ENCODE peak calls at places on chromosomes 16 and 17, in four cellular contexts. C is AG09319, R is endothelial cell, U is cardiac fibroblast. N is an unnamed sample.

GRCh38 chr16:3601614-3602319 is 9.6 kb downstream of the SLX4 start:
- DNase-seq in C (no peak), R (no peak), U (no peak), N (no peak)

GRCh38 chr17:55116440-55116914 is 147.9 kb downstream of the STXBP4 start:
- DNase-seq in C (no peak), R (no peak), U (peak), N (no peak)

GRCh38 chr16:3945751-3946603 is 65.5 kb upstream of the CREBBP start:
- DNase-seq in C (peak), R (no peak), U (peak), N (no peak)

GRCh38 chr17:8696951-8697745 is 47.5 kb downstream of the CCDC42 start:
- DNase-seq in C (no peak), R (no peak), U (peak), N (no peak)

GRCh38 chr17:55432358-55433028 is 10.9 kb upstream of the MMD start:
- DNase-seq in C (no peak), R (no peak), U (peak), N (no peak)

GRCh38 chr17:49029841-49030240 is 32.7 kb downstream of the IGF2BP1 start:
- DNase-seq in C (no peak), R (no peak), U (peak), N (no peak)

GRCh38 chr17:57579245-57579644 is 165.9 kb downstream of the CCDC182 start:
- DNase-seq in C (no peak), R (no peak), U (no peak), N (no peak)

GRCh38 chr17:70808596-70808995 is 639.3 kb downstream of the KCNJ2 start:
- DNase-seq in C (no peak), R (no peak), U (no peak), N (no peak)

GRCh38 chr17:39618252-39618913 is 8.4 kb upstream of the PPP1R1B start:
- DNase-seq in C (no peak), R (no peak), U (no peak), N (no peak)

GRCh38 chr16:65769776-65770438 is 596.6 kb upstream of the CDH5 start:
- DNase-seq in C (no peak), R (peak), U (peak), N (no peak)

GRCh38 chr16:24525970-24526559 is 13.3 kb upstream of the RBBP6 start:
- DNase-seq in C (peak), R (no peak), U (peak), N (no peak)

GRCh38 chr17:7367083-7367482 is 12.1 kb downstream of the TMEM95 start:
- DNase-seq in C (no peak), R (no peak), U (no peak), N (no peak)

GRCh38 chr17:49260011-49260921 is 29.7 kb upstream of the PHOSPHO1 start:
- DNase-seq in C (peak), R (peak), U (peak), N (peak)

GRCh38 chr16:15518412-15519351 is 84.3 kb downstream of the BMERB1 start:
- DNase-seq in C (peak), R (no peak), U (peak), N (no peak)

DNA sequence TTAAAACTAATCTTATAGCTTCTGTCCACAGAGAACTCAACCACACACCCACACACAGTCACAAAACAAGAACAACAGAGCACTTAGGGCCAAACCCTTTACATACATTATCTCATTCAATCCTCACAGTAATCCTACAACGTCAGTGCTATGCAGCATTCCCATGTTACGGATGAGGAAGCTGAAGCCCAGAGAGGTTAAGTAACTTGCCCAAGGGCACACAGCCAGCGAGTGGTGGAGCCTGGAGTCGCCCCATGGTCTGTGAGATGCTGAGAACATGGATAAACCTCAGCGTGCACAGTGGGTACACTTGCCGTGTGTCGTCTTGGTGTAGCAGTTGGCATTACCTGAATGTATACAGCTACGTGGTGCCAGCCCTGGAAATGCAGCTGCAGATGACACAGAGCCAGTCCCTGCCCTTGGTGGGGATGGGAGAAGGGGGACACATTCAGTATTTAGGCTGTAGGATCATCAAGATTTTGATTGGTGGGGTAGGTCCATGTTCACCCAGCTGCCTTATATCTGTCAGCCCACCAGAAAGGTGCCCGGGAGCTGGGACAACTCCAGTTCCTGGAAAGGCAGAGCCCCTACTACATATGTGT is 177.0 kb downstream of the IRF8 start:
- DNase-seq in C (no peak), R (no peak), U (no peak), N (no peak)
- TF ChIP-seq CTCF in C (no peak), R (no peak), U (no peak), N (no peak)

GRCh38 chr17:52482271-52482670 is 323.8 kb upstream of the CA10 start:
- DNase-seq in C (no peak), R (no peak), U (no peak), N (no peak)
- TF ChIP-seq CTCF in C (no peak), R (no peak), U (no peak), N (no peak)

DNA sequence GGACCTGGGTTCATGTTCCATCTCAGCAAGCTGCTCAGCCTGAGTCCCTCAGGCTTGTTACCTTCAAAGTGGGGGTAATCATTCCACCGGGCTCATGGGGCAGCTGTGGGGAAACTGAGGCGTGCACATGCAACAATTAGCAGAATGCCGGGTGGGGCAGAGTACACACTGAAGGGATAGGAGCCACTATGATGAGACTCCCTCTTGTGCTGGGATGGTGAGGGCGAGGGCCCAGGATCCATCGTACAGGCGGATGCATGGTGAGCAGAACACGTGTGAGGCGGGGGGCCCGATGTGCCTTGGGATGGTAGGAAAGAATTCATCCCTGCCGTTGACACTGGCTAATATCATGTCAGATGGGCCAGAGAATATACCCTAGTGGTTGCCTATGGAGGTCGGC is 25.5 kb upstream of the MAP3K14 start:
- DNase-seq in C (no peak), R (no peak), U (no peak), N (no peak)
- TF ChIP-seq CTCF in C (no peak), R (no peak), U (no peak), N (no peak)

GRCh38 chr16:81450783-81451491 is 6.3 kb downstream of the CMIP start:
- DNase-seq in C (no peak), R (no peak), U (no peak), N (no peak)
- TF ChIP-seq CTCF in C (no peak), R (no peak), U (no peak), N (no peak)

GRCh38 chr17:42772945-42773289 is 332 bp upstream of the VPS25 start:
- DNase-seq in C (no peak), R (no peak), U (no peak), N (no peak)

GRCh38 chr17:42778570-42778969 is 1.8 kb upstream of the WNK4 start:
- DNase-seq in C (no peak), R (no peak), U (no peak), N (no peak)

GRCh38 chr17:42774066-42774750 is 959 bp downstream of the VPS25 start:
- DNase-seq in C (no peak), R (no peak), U (no peak), N (no peak)

GRCh38 chr17:42773290-42774035 is at the start of gene VPS25:
- DNase-seq in C (peak), R (peak), U (peak), N (peak)

DNA sequence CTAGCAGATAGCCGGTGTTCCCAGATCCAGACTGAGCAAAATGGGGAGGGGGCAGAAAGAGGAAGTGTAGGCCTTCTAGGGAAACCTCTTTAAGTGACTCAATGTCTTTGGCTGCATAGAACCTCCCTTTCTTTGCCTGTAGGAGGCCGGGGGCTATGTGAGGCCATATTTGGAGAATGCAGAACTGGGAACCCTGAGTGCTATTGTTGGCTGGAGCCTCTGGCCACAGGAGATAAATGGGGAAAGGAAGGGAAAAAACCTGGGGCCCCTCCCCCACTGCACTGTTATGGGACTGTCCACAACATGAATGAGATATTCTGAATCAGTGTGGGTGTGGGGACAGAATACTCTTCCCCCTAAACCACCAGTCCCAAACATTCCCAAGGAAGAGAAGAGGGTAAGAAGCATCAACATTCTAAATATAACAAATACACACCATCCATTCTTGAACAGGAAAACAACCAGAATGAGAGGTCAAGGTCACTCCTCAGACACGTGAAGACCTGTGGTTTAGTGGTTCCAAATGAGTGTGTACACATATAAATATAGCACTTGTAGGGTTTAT is 2.4 kb downstream of the VPS25 start:
- DNase-seq in C (no peak), R (peak), U (no peak), N (no peak)
- TF ChIP-seq CTCF in C (no peak), R (peak), U (peak), N (no peak)

GRCh38 chr17:42676424-42677011 is at the start of gene PLEKHH3:
- DNase-seq in C (no peak), R (peak), U (no peak), N (peak)
- TF ChIP-seq CTCF in C (no peak), R (no peak), U (peak), N (peak)

GRCh38 chr16:69145658-69146057 is 13.2 kb downstream of the UTP4 start:
- DNase-seq in C (no peak), R (no peak), U (peak), N (no peak)

GRCh38 chr16:69138608-69139007 is 6.2 kb downstream of the UTP4 start:
- DNase-seq in C (no peak), R (no peak), U (no peak), N (no peak)

GRCh38 chr16:69141014-69141413 is 8.6 kb downstream of the UTP4 start:
- DNase-seq in C (no peak), R (no peak), U (no peak), N (peak)

GRCh38 chr16:69141936-69142335 is 9.5 kb downstream of the UTP4 start:
- DNase-seq in C (no peak), R (no peak), U (no peak), N (no peak)

DNA sequence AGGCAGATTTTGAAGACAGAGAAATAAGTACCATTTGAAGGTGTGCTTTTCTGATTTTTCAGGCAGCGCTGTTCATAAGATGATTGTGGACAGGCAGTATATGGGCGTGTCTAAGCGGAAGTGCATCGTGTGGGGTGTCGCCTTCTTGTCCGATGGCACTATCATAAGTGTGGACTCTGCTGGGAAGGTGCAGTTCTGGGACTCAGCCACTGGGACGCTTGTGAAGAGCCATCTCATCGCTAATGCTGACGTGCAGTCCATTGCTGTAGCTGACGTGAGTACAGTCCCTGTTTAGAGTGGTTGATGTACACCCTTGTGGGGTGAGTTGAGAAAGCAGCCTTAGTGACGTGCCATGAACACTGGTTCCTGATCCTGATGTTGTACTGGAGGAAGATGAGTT is 10.7 kb downstream of the UTP4 start:
- DNase-seq in C (no peak), R (peak), U (no peak), N (peak)
- TF ChIP-seq CTCF in C (no peak), R (no peak), U (peak), N (peak)

GRCh38 chr17:66976781-66977201 is 12.3 kb downstream of the CACNG4 start:
- DNase-seq in C (no peak), R (no peak), U (no peak), N (no peak)

GRCh38 chr17:66975188-66975587 is 10.7 kb downstream of the CACNG4 start:
- DNase-seq in C (no peak), R (no peak), U (no peak), N (no peak)

GRCh38 chr17:66978514-66979061 is 14.1 kb downstream of the CACNG4 start:
- DNase-seq in C (no peak), R (no peak), U (peak), N (no peak)

GRCh38 chr17:66976379-66976663 is 11.8 kb downstream of the CACNG4 start:
- DNase-seq in C (no peak), R (no peak), U (no peak), N (no peak)

DNA sequence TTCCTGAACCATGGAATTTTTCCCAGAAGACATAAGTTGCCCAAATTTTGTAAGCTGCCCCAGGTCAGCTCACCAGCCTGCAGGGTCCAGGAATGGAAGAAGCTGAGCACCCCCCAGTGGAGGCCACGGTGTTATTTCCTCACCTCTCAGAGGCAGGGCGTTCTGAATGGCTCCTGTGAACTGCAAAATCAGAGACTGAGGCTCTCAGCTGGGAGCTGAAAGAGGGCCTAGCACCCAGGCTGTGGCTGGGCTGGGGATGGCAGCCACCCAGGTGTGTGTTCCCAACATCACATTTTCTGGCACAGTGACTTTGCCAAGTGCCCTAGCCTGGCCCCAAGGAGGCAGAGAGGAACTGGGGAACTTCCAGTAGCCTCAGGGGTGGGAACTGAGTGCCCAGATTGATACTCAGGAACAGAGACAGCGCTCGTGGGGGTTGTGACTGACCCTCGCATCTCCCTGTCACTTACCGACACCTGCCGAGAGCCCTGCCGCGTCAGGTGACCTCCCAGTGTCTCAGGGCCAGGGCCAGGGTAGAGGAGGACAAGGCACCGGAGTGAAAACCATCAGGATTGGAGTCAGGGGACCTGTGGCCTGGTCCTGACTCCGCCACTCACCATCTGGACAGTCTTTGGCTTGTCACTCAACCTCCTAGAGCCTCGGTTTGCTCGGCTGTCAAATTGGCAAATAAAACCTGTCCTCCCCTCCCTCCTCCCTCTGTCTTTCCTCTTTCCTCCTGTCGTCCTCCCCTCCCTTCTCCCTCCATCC is 11.3 kb downstream of the CACNG4 start:
- DNase-seq in C (no peak), R (peak), U (no peak), N (no peak)
- TF ChIP-seq CTCF in C (no peak), R (no peak), U (no peak), N (no peak)

DNA sequence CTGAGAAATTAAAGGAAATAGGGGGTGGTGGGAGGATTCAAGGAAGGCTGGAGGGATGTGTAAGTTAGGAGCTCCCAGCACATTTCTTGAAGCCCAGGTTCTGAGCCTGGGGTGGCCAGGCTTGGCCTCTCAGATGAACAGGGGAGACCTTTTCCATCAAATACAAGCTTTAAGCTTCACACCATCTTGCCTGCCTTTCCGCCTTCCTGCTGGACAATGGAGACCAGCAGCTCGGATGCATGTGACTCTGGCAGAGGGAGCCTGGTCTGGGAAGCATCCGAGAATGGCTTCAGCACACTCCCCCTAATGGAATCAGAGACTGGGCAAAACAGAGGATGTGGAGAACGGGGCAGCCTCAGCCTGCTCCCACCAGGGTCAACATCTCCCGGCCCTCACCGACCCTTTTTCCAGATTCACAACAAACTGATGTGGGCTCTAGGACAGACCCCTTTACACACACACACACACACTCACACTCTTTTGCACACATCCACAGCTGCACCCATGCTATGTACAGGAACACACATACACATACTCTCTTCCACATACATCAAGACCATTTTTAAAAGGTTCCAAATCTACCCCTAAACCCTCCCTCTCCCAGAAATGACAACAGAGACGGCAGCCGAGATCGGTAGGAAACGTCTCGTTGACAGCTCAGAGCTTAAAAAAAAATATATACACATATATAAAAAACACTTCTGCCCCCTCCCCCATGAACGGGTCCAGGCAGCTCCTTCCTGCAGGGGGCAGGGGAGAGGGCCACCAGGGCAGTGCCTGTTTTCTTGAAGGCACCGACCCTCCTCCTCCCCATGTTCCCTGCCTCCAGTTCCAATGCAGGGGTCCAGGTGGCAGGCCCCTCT is 6.5 kb upstream of the ATXN7L3 start:
- DNase-seq in C (no peak), R (peak), U (no peak), N (no peak)
- TF ChIP-seq CTCF in C (peak), R (no peak), U (peak), N (no peak)

DNA sequence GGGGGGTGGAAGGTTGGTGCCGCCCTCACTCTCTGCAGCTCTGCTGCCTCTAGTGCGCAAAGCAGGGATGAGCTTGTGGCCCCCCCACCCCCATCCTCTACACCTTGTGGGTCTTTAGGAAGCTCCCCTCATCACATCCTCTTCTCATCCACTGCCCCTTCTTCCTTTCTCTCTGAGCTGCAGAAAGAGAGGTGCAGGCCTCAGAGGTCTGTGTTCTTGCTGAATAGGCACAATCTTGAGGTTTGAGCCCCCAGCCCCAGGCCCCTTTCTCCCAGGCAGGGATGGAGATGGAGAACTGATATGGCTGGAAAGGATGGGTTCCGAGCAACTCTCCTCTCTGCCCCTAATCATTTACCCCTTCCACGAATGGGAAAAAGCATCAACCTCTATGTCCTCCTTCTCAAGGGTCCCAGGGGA is 2.6 kb downstream of the CACNA1G start:
- DNase-seq in C (no peak), R (no peak), U (no peak), N (no peak)
- TF ChIP-seq CTCF in C (peak), R (no peak), U (no peak), N (no peak)

N was measured in glutamatergic neuron.